ENCODE peak calls at places on chromosomes 13 and 19, in ten cellular contexts. J is MM.1S, F is GM23248, R is heart right ventricle, O is lower lobe of right lung, B is tibial nerve, E is caudate nucleus, V is PC-3, C is dorsolateral prefrontal cortex, P is thoracic aorta. T is an unnamed sample.

GRCh38 chr13:77143325-77143907 is 116.5 kb upstream of the FBXL3 start:
- DNase-seq in V (peak), E (no peak), R (no peak), J (no peak), O (no peak), F (peak), P (no peak), C (no peak), B (no peak), T (no peak)

GRCh38 chr13:50617134-50617721 is 226.3 kb downstream of the DLEU7 start:
- DNase-seq in C (no peak), J (no peak), E (no peak), F (peak), B (no peak), V (peak), R (no peak), P (no peak), O (no peak), T (no peak)

GRCh38 chr19:17424743-17425365 is 5.0 kb downstream of the MVB12A start:
- DNase-seq in F (peak), V (peak), P (no peak), B (no peak), C (peak), R (no peak), O (no peak), E (no peak), J (no peak), T (peak)

GRCh38 chr13:42732073-42732472 is 49.3 kb upstream of the FAM216B start:
- DNase-seq in B (no peak), P (no peak), C (no peak), O (no peak), F (no peak), E (no peak), V (no peak), J (no peak), R (no peak), T (no peak)

GRCh38 chr13:99303863-99304521 is 3.2 kb downstream of the GPR183 start:
- DNase-seq in R (no peak), J (no peak), B (no peak), P (no peak), C (peak), V (no peak), F (no peak), E (no peak), O (no peak), T (no peak)

GRCh38 chr19:18131841-18132596 is 20.9 kb upstream of the PIK3R2 start:
- DNase-seq in B (no peak), P (no peak), C (no peak), J (no peak), O (no peak), R (no peak), E (no peak), F (no peak), V (no peak), T (peak)

GRCh38 chr13:105090244-105090643 is 1445.2 kb downstream of the EFNB2 start:
- DNase-seq in J (no peak), C (no peak), R (no peak), F (no peak), V (no peak), O (no peak), P (no peak), B (no peak), E (no peak), T (no peak)

GRCh38 chr13:55160911-55161310 is 1979.8 kb upstream of the PRR20A start:
- DNase-seq in V (no peak), E (no peak), O (no peak), P (no peak), B (no peak), F (no peak), R (no peak), C (no peak), J (no peak), T (no peak)

GRCh38 chr19:41709951-41710645 is 1.7 kb downstream of the CEACAM5 start:
- DNase-seq in B (no peak), F (no peak), C (no peak), V (no peak), J (no peak), R (no peak), E (no peak), O (no peak), P (no peak), T (no peak)

GRCh38 chr13:60329221-60329983 is 67.6 kb upstream of the TDRD3 start:
- DNase-seq in C (no peak), R (no peak), V (peak), E (no peak), F (peak), J (peak), P (no peak), B (no peak), O (peak), T (peak)

GRCh38 chr19:31232871-31233270 is 116.4 kb downstream of the TSHZ3 start:
- DNase-seq in E (no peak), F (peak), P (no peak), B (no peak), J (no peak), V (peak), O (no peak), C (no peak), R (no peak), T (no peak)

GRCh38 chr13:110135977-110136597 is 170.9 kb downstream of the COL4A1 start:
- DNase-seq in R (no peak), J (no peak), V (no peak), E (no peak), C (peak), B (no peak), P (no peak), O (no peak), F (no peak), T (no peak)
- H3K27ac ChIP-seq in R (peak), J (no peak), V (no peak), E (peak), C (peak), B (no peak), P (no peak), O (no peak), F (no peak), T (no peak)

GRCh38 chr19:861099-861755 is 1.8 kb downstream of the CFD start:
- DNase-seq in R (no peak), V (no peak), E (no peak), P (no peak), C (no peak), B (no peak), F (no peak), J (no peak), O (no peak), T (no peak)

GRCh38 chr19:858284-858683 is 1.2 kb upstream of the CFD start:
- DNase-seq in F (no peak), C (no peak), B (no peak), P (no peak), E (no peak), V (no peak), R (no peak), J (no peak), O (no peak), T (no peak)

GRCh38 chr19:860481-861098 is 1.1 kb downstream of the CFD start:
- DNase-seq in O (peak), B (peak), F (peak), E (no peak), J (peak), R (no peak), V (peak), P (no peak), C (no peak), T (peak)

GRCh38 chr19:861756-862528 is 2.5 kb downstream of the CFD start:
- DNase-seq in P (no peak), V (peak), E (no peak), R (no peak), C (no peak), O (peak), F (peak), J (peak), B (no peak), T (peak)

GRCh38 chr19:858868-859843 is at the start of gene CFD:
- DNase-seq in E (no peak), O (peak), P (no peak), R (no peak), V (no peak), B (peak), J (no peak), F (peak), C (no peak), T (no peak)
- H3K27ac ChIP-seq in E (no peak), O (peak), P (peak), R (peak), V (no peak), B (peak), J (no peak), F (no peak), C (no peak), T (no peak)

GRCh38 chr13:101417043-101417406 is 717 bp upstream of the NALCN start:
- DNase-seq in O (no peak), C (no peak), E (no peak), J (no peak), F (peak), P (no peak), R (no peak), V (peak), B (no peak), T (peak)
- H3K27ac ChIP-seq in O (no peak), C (peak), E (peak), J (no peak), F (no peak), P (peak), R (peak), V (peak), B (no peak), T (no peak)

DNA sequence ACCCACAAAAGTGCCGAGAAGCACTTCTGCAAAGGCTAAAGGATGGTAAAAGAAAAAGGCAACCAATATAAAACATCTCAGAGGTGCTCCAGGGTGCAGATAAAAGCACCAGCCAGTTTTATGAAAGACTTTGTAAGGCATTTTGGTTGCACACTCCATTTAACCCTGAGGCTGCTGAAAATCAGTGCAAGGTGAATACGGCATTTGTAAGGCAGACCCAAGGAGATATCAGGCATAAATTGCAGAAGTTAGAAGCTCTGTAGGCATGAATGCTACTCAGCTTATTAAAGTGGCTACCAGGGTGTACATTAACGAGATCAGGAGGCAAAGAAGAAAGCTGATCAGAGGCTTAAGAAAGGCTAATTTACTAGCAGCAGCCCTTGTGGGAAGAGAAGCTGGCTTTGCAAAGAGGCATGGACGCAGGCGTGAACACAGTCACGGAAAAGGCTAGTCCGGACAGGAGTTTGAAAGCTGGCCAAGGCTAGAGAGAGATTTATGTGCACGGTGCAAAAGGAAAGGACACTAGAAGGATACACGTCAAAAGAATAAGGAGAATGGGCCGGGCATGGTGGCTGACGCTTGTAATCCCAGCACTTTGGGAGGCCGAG is 99.6 kb downstream of the ZNF429 start:
- DNase-seq in O (no peak), V (no peak), F (peak), P (no peak), E (no peak), B (no peak), J (no peak), C (no peak), R (peak), T (no peak)
- H3K27ac ChIP-seq in O (peak), V (no peak), F (no peak), P (peak), E (no peak), B (peak), J (no peak), C (peak), R (peak), T (no peak)